ENCODE peak calls at places on chromosomes 2 and 18, in five cellular contexts. L, K, I, P and M are unnamed samples.
A peak's percentile ranks its signal among the peaks of the same experiment; 100 is the strongest.

GRCh38 chr2:50791271-50791670 is 240.7 kb downstream of the NRXN1 start:
- DNase-seq in L (no peak), K (no peak), I (no peak), P (no peak), M (no peak)

GRCh38 chr18:70165936-70166335 is 39.6 kb downstream of the RTTN start:
- DNase-seq in L (no peak), K (no peak), I (peak; percentile 8), P (no peak), M (no peak)

GRCh38 chr2:17934721-17935120 is 56.3 kb downstream of the KCNS3 start:
- DNase-seq in L (peak; percentile 37), K (no peak), I (peak; percentile 84), P (peak; percentile 1), M (peak; percentile 94)

GRCh38 chr2:100767224-100767653 is 52.7 kb upstream of the NPAS2 start:
- DNase-seq in L (peak; percentile 79), K (no peak), I (peak; percentile 63), P (peak; percentile 52), M (no peak)

GRCh38 chr2:235669269-235669831 is 175.5 kb downstream of the AGAP1 start:
- DNase-seq in L (peak; percentile 73), K (peak; percentile 97), I (peak; percentile 65), P (peak; percentile 64), M (peak; percentile 68)

GRCh38 chr2:74474899-74475298 is 2.4 kb upstream of the MRPL53 start:
- DNase-seq in L (peak; percentile 23), K (peak; percentile 32), I (no peak), P (no peak), M (no peak)

GRCh38 chr2:85772019-85772745 is 18.4 kb downstream of the ATOH8 start:
- DNase-seq in L (peak; percentile 100), K (peak; percentile 75), I (peak; percentile 100), P (peak; percentile 100), M (peak; percentile 99)

GRCh38 chr2:235171511-235172130 is 219.8 kb downstream of the SH3BP4 start:
- DNase-seq in L (peak; percentile 89), K (no peak), I (peak; percentile 64), P (peak; percentile 64), M (peak; percentile 59)

GRCh38 chr2:189702071-189702470 is 27.6 kb downstream of the ANKAR start:
- DNase-seq in L (peak; percentile 22), K (no peak), I (peak; percentile 12), P (peak; percentile 24), M (no peak)

GRCh38 chr2:199366406-199366805 is 91.3 kb downstream of the SATB2 start:
- DNase-seq in L (peak; percentile 6), K (no peak), I (no peak), P (no peak), M (no peak)

GRCh38 chr2:55134316-55134706 is 84.1 kb upstream of the RTN4 start:
- DNase-seq in L (no peak), K (no peak), I (no peak), P (no peak), M (no peak)

GRCh38 chr2:5618271-5618670 is 73.9 kb upstream of the SOX11 start:
- DNase-seq in L (no peak), K (peak; percentile 57), I (peak; percentile 22), P (no peak), M (no peak)

GRCh38 chr2:113136828-113137775 is 9.7 kb downstream of the IL1RN start:
- DNase-seq in L (peak; percentile 65), K (peak; percentile 63), I (peak; percentile 52), P (peak; percentile 63), M (no peak)

GRCh38 chr2:75064691-75065396 is 106.4 kb downstream of the POLE4 start:
- DNase-seq in L (peak; percentile 69), K (peak; percentile 64), I (peak; percentile 63), P (peak; percentile 64), M (peak; percentile 54)

GRCh38 chr2:17495590-17495989 is 22.6 kb downstream of the RAD51AP2 start:
- DNase-seq in L (no peak), K (no peak), I (no peak), P (no peak), M (no peak)

GRCh38 chr18:10131783-10132381 is 218.1 kb downstream of the VAPA start:
- DNase-seq in L (no peak), K (peak; percentile 62), I (peak; percentile 32), P (no peak), M (no peak)
- H3K4me3 ChIP-seq in L (no peak overlapping the region), K (peak overlapping the region; percentile 56), I (peak overlapping the region; percentile 13), P (no peak overlapping the region), M (no peak overlapping the region)

DNA sequence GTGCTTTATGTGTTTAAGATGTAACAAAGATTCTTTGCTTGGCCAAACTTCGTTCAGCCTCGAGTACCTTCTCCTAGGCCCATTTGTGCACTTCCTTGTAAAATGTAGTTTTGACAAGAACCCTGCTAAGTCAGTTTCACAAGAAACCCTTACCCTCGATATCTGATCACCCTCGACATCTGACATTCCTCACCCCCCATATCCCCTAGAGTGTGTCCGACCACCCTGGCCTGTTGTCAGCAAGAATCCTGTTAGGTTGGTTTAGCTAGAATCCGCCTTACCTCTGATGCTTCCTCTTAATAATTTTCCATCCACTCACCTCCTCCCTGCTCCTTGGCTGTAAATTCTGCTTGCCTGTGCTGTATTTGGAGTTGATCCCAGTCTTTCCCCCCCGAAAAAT is 85.3 kb downstream of the UXS1 start:
- DNase-seq in L (no peak), K (no peak), I (no peak), P (no peak), M (no peak)
- H3K4me3 ChIP-seq in L (no peak overlapping the region), K (no peak overlapping the region), I (no peak overlapping the region), P (no peak overlapping the region), M (no peak overlapping the region)

GRCh38 chr18:24862225-24862893 is 401.9 kb downstream of the HRH4 start:
- DNase-seq in L (no peak), K (peak; percentile 79), I (no peak), P (no peak), M (no peak)
- H3K4me3 ChIP-seq in L (no peak overlapping the region), K (peak overlapping the region; percentile 23), I (no peak overlapping the region), P (no peak overlapping the region), M (peak overlapping the region; percentile 8)

GRCh38 chr2:230325316-230326243 is 1.4 kb upstream of the SP140L start:
- DNase-seq in L (no peak), K (no peak), I (no peak), P (no peak), M (no peak)

GRCh38 chr2:230330206-230330605 is 3.2 kb downstream of the SP140L start:
- DNase-seq in L (no peak), K (no peak), I (no peak), P (no peak), M (no peak)

GRCh38 chr2:230327418-230328154 is 593 bp downstream of the SP140L start:
- DNase-seq in L (no peak), K (no peak), I (no peak), P (no peak), M (no peak)

GRCh38 chr2:230326453-230327417 is at the start of gene SP140L:
- DNase-seq in L (peak; percentile 86), K (no peak), I (peak; percentile 85), P (peak; percentile 84), M (peak; percentile 89)

GRCh38 chr2:230328155-230328458 is 1.1 kb downstream of the SP140L start:
- DNase-seq in L (no peak), K (no peak), I (no peak), P (no peak), M (no peak)
- H3K4me3 ChIP-seq in L (no peak overlapping the region), K (no peak overlapping the region), I (no peak overlapping the region), P (no peak overlapping the region), M (peak overlapping the region; percentile 54)

GRCh38 chr2:120919771-120920437 is 184.2 kb downstream of the GLI2 start:
- DNase-seq in L (peak; percentile 50), K (no peak), I (peak; percentile 76), P (peak; percentile 67), M (peak; percentile 41)
- H3K4me3 ChIP-seq in L (no peak overlapping the region), K (no peak overlapping the region), I (no peak overlapping the region), P (no peak overlapping the region), M (no peak overlapping the region)

GRCh38 chr18:48776641-48777025 is 174.1 kb downstream of the SMAD7 start:
- DNase-seq in L (no peak), K (no peak), I (no peak), P (no peak), M (no peak)

GRCh38 chr18:48775372-48776160 is 175.2 kb downstream of the SMAD7 start:
- DNase-seq in L (no peak), K (no peak), I (no peak), P (no peak), M (no peak)

GRCh38 chr18:48776161-48776555 is 174.6 kb downstream of the SMAD7 start:
- DNase-seq in L (no peak), K (no peak), I (no peak), P (no peak), M (no peak)

GRCh38 chr18:48773821-48774220 is 176.9 kb downstream of the SMAD7 start:
- DNase-seq in L (no peak), K (no peak), I (no peak), P (no peak), M (no peak)

DNA sequence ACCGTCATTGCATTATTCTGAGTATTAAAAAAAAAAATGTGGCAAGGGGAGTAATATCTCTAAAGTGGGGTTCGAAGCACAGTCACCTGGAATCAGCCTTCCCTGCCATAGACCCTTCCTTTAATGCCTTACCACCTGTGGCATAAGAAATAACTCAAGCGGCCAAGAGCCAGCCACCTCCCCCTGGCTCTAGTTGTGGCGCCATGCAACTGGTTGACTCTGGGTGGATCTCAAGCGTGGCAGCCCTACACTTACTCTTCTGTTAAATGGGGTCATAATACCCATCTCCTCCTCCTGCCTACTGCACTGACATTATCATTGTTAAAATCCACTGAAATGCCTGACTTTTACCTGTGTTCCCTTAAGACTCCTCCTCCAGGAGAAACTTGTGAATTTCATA is 175.8 kb downstream of the SMAD7 start:
- DNase-seq in L (no peak), K (no peak), I (no peak), P (no peak), M (no peak)
- H3K4me3 ChIP-seq in L (no peak overlapping the region), K (no peak overlapping the region), I (no peak overlapping the region), P (no peak overlapping the region), M (no peak overlapping the region)

GRCh38 chr2:161136696-161137324 is 23.4 kb upstream of the TANK start:
- DNase-seq in L (peak; percentile 75), K (no peak), I (peak; percentile 12), P (peak; percentile 75), M (no peak)
- H3K4me3 ChIP-seq in L (peak overlapping the region; percentile 19), K (no peak overlapping the region), I (no peak overlapping the region), P (peak overlapping the region; percentile 29), M (no peak overlapping the region)